ENCODE peak calls at places on chromosomes 7 and 10, in nine cellular contexts. H is fibroblast of pulmonary artery, V is endothelial cell, R is AG09309, S is nephron progenitor cell, G is tibial artery, U is testis, P is GM12865, B is GM23338. Y is an unnamed sample.

GRCh38 chr10:35552622-35553342 is 52.4 kb upstream of the GJD4 start:
- DNase-seq in H (no peak), V (no peak), R (no peak), S (no peak), G (no peak), U (no peak), P (no peak), B (no peak), Y (no peak)

GRCh38 chr10:13917791-13918190 is 331.0 kb downstream of the PRPF18 start:
- DNase-seq in H (no peak), V (no peak), R (no peak), S (no peak), G (no peak), U (no peak), P (peak), B (no peak), Y (no peak)

GRCh38 chr10:78081292-78081691 is 47.6 kb downstream of the RPS24 start:
- DNase-seq in H (no peak), V (no peak), R (no peak), S (no peak), G (no peak), U (no peak), P (no peak), B (no peak), Y (no peak)

GRCh38 chr7:87111877-87112276 is 40.4 kb upstream of the DMTF1 start:
- DNase-seq in H (no peak), V (no peak), R (no peak), S (no peak), G (no peak), U (no peak), P (no peak), B (no peak), Y (no peak)

GRCh38 chr7:2886900-2887299 is 42.8 kb upstream of the GNA12 start:
- DNase-seq in H (peak), V (peak), R (no peak), S (peak), G (no peak), U (peak), P (peak), B (peak), Y (peak)

GRCh38 chr10:96454184-96454583 is 59.5 kb downstream of the TLL2 start:
- DNase-seq in H (no peak), V (no peak), R (no peak), S (no peak), G (no peak), U (no peak), P (no peak), B (no peak), Y (no peak)

GRCh38 chr7:155257482-155258232 is 40.0 kb upstream of the INSIG1 start:
- DNase-seq in H (peak), V (no peak), R (peak), S (no peak), G (peak), U (peak), P (no peak), B (no peak), Y (no peak)

GRCh38 chr7:64626557-64626956 is 39.4 kb upstream of the ZNF107 start:
- DNase-seq in H (no peak), V (no peak), R (no peak), S (no peak), G (no peak), U (no peak), P (no peak), B (no peak), Y (no peak)

GRCh38 chr7:44162179-44162578 is 21.0 kb upstream of the MYL7 start:
- DNase-seq in H (peak), V (no peak), R (no peak), S (no peak), G (no peak), U (no peak), P (no peak), B (no peak), Y (no peak)

GRCh38 chr10:112637901-112638300 is 190.9 kb downstream of the VTI1A start:
- DNase-seq in H (no peak), V (no peak), R (no peak), S (no peak), G (no peak), U (no peak), P (no peak), B (no peak), Y (no peak)

GRCh38 chr7:36151921-36152755 is 916 bp upstream of the EEPD1 start:
- DNase-seq in H (no peak), V (no peak), R (no peak), S (no peak), G (no peak), U (no peak), P (no peak), B (no peak), Y (no peak)

GRCh38 chr7:98287486-98287959 is 6.0 kb downstream of the BRI3 start:
- DNase-seq in H (no peak), V (no peak), R (no peak), S (no peak), G (no peak), U (no peak), P (no peak), B (peak), Y (no peak)

GRCh38 chr7:96184783-96185182 is 137.1 kb downstream of the SLC25A13 start:
- DNase-seq in H (no peak), V (no peak), R (no peak), S (no peak), G (no peak), U (no peak), P (no peak), B (no peak), Y (no peak)

GRCh38 chr7:26584964-26585650 is 279.3 kb downstream of the SKAP2 start:
- DNase-seq in H (no peak), V (no peak), R (no peak), S (no peak), G (no peak), U (no peak), P (no peak), B (no peak), Y (no peak)

GRCh38 chr10:6912424-6912823 is 332.3 kb upstream of the PRKCQ start:
- DNase-seq in H (peak), V (no peak), R (peak), S (no peak), G (no peak), U (no peak), P (no peak), B (no peak), Y (peak)

GRCh38 chr7:84454174-84454959 is 259.8 kb upstream of the SEMA3A start:
- DNase-seq in H (peak), V (no peak), R (no peak), S (no peak), G (no peak), U (no peak), P (no peak), B (no peak), Y (no peak)

GRCh38 chr7:86469680-86470295 is 173.9 kb upstream of the GRM3 start:
- DNase-seq in H (peak), V (peak), R (no peak), S (peak), G (peak), U (peak), P (peak), B (peak), Y (peak)

GRCh38 chr10:118256825-118257570 is 85.1 kb downstream of the FAM204A start:
- DNase-seq in H (no peak), V (no peak), R (no peak), S (no peak), G (no peak), U (no peak), P (no peak), B (no peak), Y (no peak)

GRCh38 chr7:132256721-132257212 is 319.5 kb downstream of the PLXNA4 start:
- DNase-seq in H (no peak), V (no peak), R (no peak), S (no peak), G (no peak), U (no peak), P (no peak), B (no peak), Y (no peak)

GRCh38 chr10:97117372-97117771 is 68.4 kb downstream of the SLIT1 start:
- DNase-seq in H (peak), V (no peak), R (no peak), S (no peak), G (no peak), U (no peak), P (no peak), B (peak), Y (no peak)

GRCh38 chr10:77671594-77672252 is 34.1 kb upstream of the KCNMA1 start:
- DNase-seq in H (no peak), V (no peak), R (no peak), S (no peak), G (no peak), U (no peak), P (peak), B (no peak), Y (no peak)

GRCh38 chr10:133308431-133309110 is at the start of the genes TUBGCP2 and ZNF511:
- DNase-seq in H (peak), V (peak), R (peak), S (peak), G (peak), U (peak), P (peak), B (peak), Y (peak)

GRCh38 chr10:113199459-113199858 is 249.4 kb downstream of the TCF7L2 start:
- DNase-seq in H (peak), V (no peak), R (no peak), S (no peak), G (no peak), U (no peak), P (no peak), B (no peak), Y (peak)

GRCh38 chr7:14170872-14171271 is 181.4 kb upstream of the ETV1 start:
- DNase-seq in H (no peak), V (no peak), R (no peak), S (no peak), G (no peak), U (no peak), P (no peak), B (no peak), Y (no peak)

GRCh38 chr10:97273700-97274099 is 18.7 kb downstream of the ARHGAP19 start:
- DNase-seq in H (no peak), V (no peak), R (no peak), S (no peak), G (no peak), U (no peak), P (no peak), B (no peak), Y (no peak)

GRCh38 chr7:13800694-13801448 is 188.6 kb downstream of the ETV1 start:
- DNase-seq in H (peak), V (no peak), R (peak), S (no peak), G (no peak), U (no peak), P (no peak), B (peak), Y (peak)

GRCh38 chr7:156523447-156524048 is 117.0 kb upstream of the RNF32 start:
- DNase-seq in H (no peak), V (peak), R (no peak), S (no peak), G (no peak), U (peak), P (no peak), B (no peak), Y (no peak)

GRCh38 chr10:47257396-47258120 is 42.4 kb upstream of the GDF10 start:
- DNase-seq in H (peak), V (no peak), R (peak), S (no peak), G (no peak), U (no peak), P (peak), B (no peak), Y (no peak)
- TF ChIP-seq CTCF in H (no peak), V (no peak), R (no peak), S (no peak), G (no peak), U (no peak), P (no peak), B (no peak), Y (no peak)

DNA sequence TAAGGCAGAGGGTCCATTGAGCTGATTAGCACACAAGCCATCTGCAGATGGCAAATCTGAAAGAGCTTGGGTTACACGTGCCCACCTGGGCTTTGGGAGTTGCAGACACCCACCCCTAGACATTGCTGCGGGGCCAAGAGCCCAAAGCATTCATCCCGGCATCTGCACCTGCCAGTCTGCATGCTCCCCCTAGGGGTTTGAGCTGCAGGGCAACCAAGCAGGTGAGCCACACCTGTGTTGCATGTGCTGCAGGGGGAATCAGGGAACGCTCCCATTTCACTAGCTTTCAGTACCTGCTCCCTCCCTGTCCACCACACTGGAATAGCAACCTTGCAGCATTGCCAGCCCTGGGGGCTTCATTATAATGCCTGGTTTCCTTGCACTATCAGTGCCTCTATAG is 21.1 kb downstream of the C7orf33 start:
- DNase-seq in H (no peak), V (no peak), R (no peak), S (no peak), G (no peak), U (no peak), P (no peak), B (peak), Y (no peak)
- TF ChIP-seq CTCF in H (no peak), V (no peak), R (no peak), S (no peak), G (no peak), U (no peak), P (peak), B (peak), Y (no peak)

GRCh38 chr10:110353244-110354119 is 48.8 kb upstream of the SMNDC1 start:
- DNase-seq in H (peak), V (no peak), R (peak), S (no peak), G (no peak), U (no peak), P (no peak), B (peak), Y (peak)
- TF ChIP-seq CTCF in H (peak), V (no peak), R (peak), S (no peak), G (no peak), U (no peak), P (no peak), B (no peak), Y (no peak)

DNA sequence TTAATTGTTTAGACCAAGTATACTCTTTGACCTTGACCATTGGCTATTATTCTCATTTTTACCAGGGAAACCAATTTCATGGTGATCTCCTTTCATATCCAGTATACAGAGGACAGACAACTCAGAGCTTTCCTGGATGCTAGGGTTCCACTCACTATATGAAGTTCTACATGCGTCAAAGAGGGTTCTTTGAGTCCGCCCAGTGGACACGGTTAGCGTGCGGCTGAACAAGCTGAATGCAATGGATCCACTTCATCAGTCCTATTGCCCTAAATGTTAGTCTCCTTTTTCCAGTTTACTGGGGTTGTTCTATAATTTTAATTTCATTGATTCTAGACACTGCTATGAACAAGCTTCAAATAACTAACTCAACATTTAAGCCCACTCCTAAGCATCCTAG is 162.4 kb upstream of the PCLO start:
- DNase-seq in H (no peak), V (no peak), R (no peak), S (no peak), G (no peak), U (no peak), P (no peak), B (no peak), Y (no peak)
- TF ChIP-seq CTCF in H (no peak), V (no peak), R (no peak), S (no peak), G (no peak), U (no peak), P (no peak), B (no peak), Y (no peak)

DNA sequence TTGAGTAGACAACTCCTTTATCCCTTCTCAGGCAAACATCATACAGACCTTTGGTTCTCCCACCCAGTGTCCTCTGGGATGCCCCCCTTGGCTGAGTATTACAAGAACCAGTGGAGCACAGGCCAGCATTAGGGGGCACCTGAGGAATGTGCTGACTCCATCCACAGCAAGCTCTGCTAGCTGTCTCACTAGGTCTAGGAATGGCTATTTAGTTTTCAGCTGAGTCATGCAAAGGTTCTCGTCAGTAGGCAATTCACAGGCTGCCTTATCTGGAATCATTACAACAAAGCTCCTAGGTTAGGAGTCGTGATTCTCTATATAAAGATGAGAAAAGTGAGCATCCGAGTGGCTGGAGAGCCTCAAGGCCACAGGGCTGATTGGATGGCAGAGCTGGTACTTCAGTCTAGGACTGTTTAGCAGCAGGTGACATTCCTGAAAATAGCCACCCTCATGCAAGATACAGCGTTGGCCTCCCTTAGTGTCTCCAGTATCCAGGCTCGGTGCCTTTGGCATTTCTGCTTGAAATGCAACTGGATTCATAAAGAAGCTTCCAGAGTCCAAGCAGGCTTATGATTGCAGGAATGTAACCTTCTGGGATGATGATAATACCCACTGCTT is 75.8 kb downstream of the CDCA7L start:
- DNase-seq in H (peak), V (no peak), R (no peak), S (no peak), G (no peak), U (no peak), P (no peak), B (peak), Y (peak)
- TF ChIP-seq CTCF in H (no peak), V (no peak), R (no peak), S (no peak), G (no peak), U (no peak), P (no peak), B (no peak), Y (no peak)

DNA sequence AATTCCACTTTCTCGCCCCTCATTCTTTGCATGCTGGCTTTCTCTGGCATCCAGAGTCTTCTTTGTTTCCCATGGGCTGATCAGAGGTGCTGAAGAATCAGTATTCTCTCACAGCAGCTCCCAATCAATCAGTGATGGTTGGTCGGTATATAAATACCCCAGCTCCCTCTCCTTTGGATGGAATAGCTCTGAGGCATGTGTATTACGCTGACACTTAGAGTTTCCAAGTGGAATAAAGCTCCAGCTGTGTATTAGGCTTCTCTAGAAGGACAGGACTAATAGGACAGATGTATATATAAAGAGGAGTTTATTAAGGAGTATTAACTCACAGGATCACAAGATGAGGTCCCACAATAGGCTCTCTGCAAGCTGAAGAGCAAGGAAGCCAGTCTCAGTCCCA is 218.3 kb upstream of the GRB10 start:
- DNase-seq in H (peak), V (no peak), R (no peak), S (no peak), G (no peak), U (no peak), P (no peak), B (peak), Y (no peak)
- TF ChIP-seq CTCF in H (peak), V (no peak), R (no peak), S (no peak), G (no peak), U (no peak), P (no peak), B (peak), Y (peak)

DNA sequence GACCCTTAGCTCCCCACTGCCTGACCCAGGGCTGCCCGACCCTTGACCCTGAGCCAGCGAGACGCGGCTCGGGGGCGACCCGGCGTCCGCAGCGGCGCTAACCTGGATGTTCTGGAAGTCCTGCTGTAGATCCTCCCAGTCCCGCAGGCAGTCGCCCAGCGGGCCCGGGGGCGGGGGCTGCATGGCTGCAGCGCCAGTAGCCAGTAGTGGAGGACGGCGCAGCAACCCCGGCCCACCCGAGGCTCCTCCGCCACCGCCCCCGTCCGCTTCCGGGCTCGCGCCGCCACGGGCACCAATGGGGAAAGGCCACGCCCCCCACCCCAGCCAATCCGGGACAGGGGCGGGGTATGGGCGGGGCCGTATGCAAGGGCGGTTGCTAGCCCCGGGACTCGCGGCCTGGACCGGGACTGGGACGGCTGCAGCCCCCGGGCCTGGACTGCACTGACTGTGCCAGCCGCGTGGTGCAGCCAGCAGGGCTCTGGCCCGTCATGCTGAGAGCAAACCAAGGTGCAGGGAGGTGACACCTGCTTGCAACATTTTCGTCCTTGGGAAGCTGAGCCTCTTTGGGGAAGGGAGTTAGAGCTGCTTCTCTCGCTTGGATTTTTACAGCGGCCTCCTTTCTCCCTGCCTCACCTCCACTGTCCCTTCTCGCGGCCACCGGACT is at the start of gene TMEM120A:
- DNase-seq in H (peak), V (peak), R (peak), S (peak), G (peak), U (peak), P (peak), B (peak), Y (peak)
- TF ChIP-seq CTCF in H (no peak), V (no peak), R (peak), S (no peak), G (peak), U (no peak), P (no peak), B (no peak), Y (peak)

GRCh38 chr10:15370741-15371701 is at the start of gene FAM171A1:
- DNase-seq in H (peak), V (peak), R (no peak), S (peak), G (no peak), U (peak), P (peak), B (peak), Y (peak)
- TF ChIP-seq CTCF in H (no peak), V (no peak), R (no peak), S (no peak), G (peak), U (no peak), P (peak), B (no peak), Y (peak)